ENCODE peak calls at places on chromosome 6, in seven cellular contexts. X is transverse colon, J is fibroblast of lung, L is heart left ventricle, O is tibial artery, U is left lung, Q is stomach. B is an unnamed sample. For H3K36me3, the result is how much of the 10 kb centered on the place peaks cover.

GRCh38 chr6:116371384-116372209 is 850 bp downstream of the DSE start:
- DNase-seq in X (peak), J (peak), L (peak), O (peak), U (peak), Q (peak), B (peak)

GRCh38 chr6:4115741-4116140 is 19.6 kb downstream of the ECI2 start:
- DNase-seq in X (no peak), J (no peak), L (no peak), O (no peak), U (no peak), Q (no peak), B (no peak)

GRCh38 chr6:80449756-80450155 is 343.3 kb downstream of the BCKDHB start:
- DNase-seq in X (no peak), J (no peak), L (no peak), O (no peak), U (no peak), Q (no peak), B (no peak)

GRCh38 chr6:7112741-7113313 is 5.1 kb downstream of the RREB1 start:
- DNase-seq in X (peak), J (no peak), L (peak), O (no peak), U (no peak), Q (peak), B (no peak)

GRCh38 chr6:17012421-17013225 is 89.2 kb upstream of the STMND1 start:
- DNase-seq in X (peak), J (peak), L (no peak), O (no peak), U (no peak), Q (no peak), B (no peak)

GRCh38 chr6:11921017-11921438 is 91.1 kb upstream of the HIVEP1 start:
- DNase-seq in X (peak), J (peak), L (no peak), O (peak), U (peak), Q (peak), B (no peak)

GRCh38 chr6:139732451-139732850 is 358.0 kb upstream of the CITED2 start:
- DNase-seq in X (peak), J (peak), L (no peak), O (peak), U (no peak), Q (no peak), B (no peak)

GRCh38 chr6:130693944-130694343 is 133.3 kb upstream of the SMLR1 start:
- DNase-seq in X (no peak), J (no peak), L (no peak), O (no peak), U (no peak), Q (no peak), B (no peak)

GRCh38 chr6:11236351-11236750 is 3.9 kb upstream of the NEDD9 start:
- DNase-seq in X (no peak), J (no peak), L (no peak), O (no peak), U (no peak), Q (no peak), B (no peak)

GRCh38 chr6:40509163-40509562 is 78.0 kb downstream of the LRFN2 start:
- DNase-seq in X (no peak), J (no peak), L (no peak), O (no peak), U (no peak), Q (no peak), B (no peak)

GRCh38 chr6:137912813-137913212 is 45.8 kb downstream of the TNFAIP3 start:
- DNase-seq in X (no peak), J (no peak), L (no peak), O (no peak), U (no peak), Q (no peak), B (no peak)

GRCh38 chr6:5257400-5257799 is 3.4 kb downstream of the LYRM4 start:
- DNase-seq in X (no peak), J (no peak), L (no peak), O (no peak), U (no peak), Q (no peak), B (no peak)

GRCh38 chr6:25880601-25881000 is 6.6 kb upstream of the SLC17A3 start:
- DNase-seq in X (no peak), J (no peak), L (no peak), O (no peak), U (no peak), Q (no peak), B (no peak)

GRCh38 chr6:13512900-13513299 is 25.5 kb upstream of the GFOD1 start:
- DNase-seq in X (no peak), J (no peak), L (no peak), O (no peak), U (no peak), Q (no peak), B (no peak)

GRCh38 chr6:145756170-145756662 is 20.9 kb upstream of the EPM2A start:
- DNase-seq in X (no peak), J (peak), L (no peak), O (peak), U (no peak), Q (no peak), B (no peak)

GRCh38 chr6:40950986-40951730 is 87.9 kb downstream of the UNC5CL start:
- DNase-seq in X (no peak), J (no peak), L (no peak), O (no peak), U (no peak), Q (no peak), B (no peak)

GRCh38 chr6:21985904-21986303 is 310.9 kb downstream of the PRL start:
- DNase-seq in X (no peak), J (no peak), L (no peak), O (no peak), U (no peak), Q (no peak), B (no peak)

GRCh38 chr6:81734081-81734480 is 18.4 kb downstream of the TENT5A start:
- DNase-seq in X (no peak), J (peak), L (no peak), O (no peak), U (no peak), Q (no peak), B (no peak)

GRCh38 chr6:90894285-90895144 is 307.6 kb upstream of the MAP3K7 start:
- DNase-seq in X (no peak), J (no peak), L (no peak), O (no peak), U (no peak), Q (no peak), B (no peak)

GRCh38 chr6:14917101-14917500 is 328.8 kb upstream of the JARID2 start:
- DNase-seq in X (no peak), J (peak), L (no peak), O (no peak), U (no peak), Q (no peak), B (no peak)

GRCh38 chr6:2465336-2465735 is 219.9 kb upstream of the GMDS start:
- DNase-seq in X (no peak), J (no peak), L (no peak), O (no peak), U (no peak), Q (no peak), B (no peak)

GRCh38 chr6:24918641-24919403 is 16.9 kb downstream of the RIPOR2 start:
- DNase-seq in X (no peak), J (no peak), L (peak), O (no peak), U (no peak), Q (no peak), B (no peak)

GRCh38 chr6:17334265-17334664 is 53.1 kb downstream of the RBM24 start:
- DNase-seq in X (no peak), J (peak), L (no peak), O (no peak), U (no peak), Q (no peak), B (no peak)

GRCh38 chr6:56851104-56851503 is 103.8 kb upstream of the BEND6 start:
- DNase-seq in X (no peak), J (peak), L (no peak), O (no peak), U (no peak), Q (no peak), B (no peak)

GRCh38 chr6:106746660-106747059 is 117.3 kb downstream of the QRSL1 start:
- DNase-seq in X (no peak), J (peak), L (no peak), O (no peak), U (no peak), Q (no peak), B (no peak)

GRCh38 chr6:42659806-42660205 is 62.6 kb downstream of the PRPH2 start:
- DNase-seq in X (no peak), J (no peak), L (no peak), O (no peak), U (no peak), Q (no peak), B (no peak)

GRCh38 chr6:42661540-42662153 is 60.8 kb downstream of the PRPH2 start:
- DNase-seq in X (peak), J (peak), L (peak), O (peak), U (peak), Q (peak), B (peak)

DNA sequence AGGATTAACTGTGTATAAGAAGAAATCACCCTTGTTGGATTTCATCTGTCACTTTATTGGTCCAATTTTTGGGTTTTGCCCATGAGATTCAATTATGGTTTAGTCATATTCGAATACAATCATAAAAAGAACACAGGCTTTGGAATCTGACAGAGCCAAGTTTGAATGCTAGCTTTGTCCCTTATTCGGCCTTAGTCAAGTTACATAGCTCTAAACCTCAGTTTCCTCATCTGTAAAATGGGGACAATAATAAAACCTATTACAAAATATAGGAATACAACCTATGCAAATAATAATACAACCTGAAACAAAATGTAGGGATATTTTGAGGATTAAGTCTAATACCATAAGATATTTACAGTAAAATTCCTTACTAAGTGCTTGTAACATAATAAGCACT is 57.7 kb downstream of the PRPH2 start:
- DNase-seq in X (no peak), J (no peak), L (no peak), O (no peak), U (no peak), Q (no peak), B (no peak)
- H3K36me3 ChIP-seq in X (half or more), J (under half), L (under half), O (half or more), U (under half), Q (half or more), B (under half)

GRCh38 chr6:34143884-34144580 is 1.9 kb downstream of the GRM4 start:
- DNase-seq in X (no peak), J (no peak), L (no peak), O (no peak), U (no peak), Q (no peak), B (no peak)

GRCh38 chr6:34142046-34142445 is 3.8 kb downstream of the GRM4 start:
- DNase-seq in X (no peak), J (no peak), L (no peak), O (no peak), U (no peak), Q (no peak), B (no peak)

GRCh38 chr6:34144581-34145160 is 1.2 kb downstream of the GRM4 start:
- DNase-seq in X (no peak), J (no peak), L (no peak), O (no peak), U (no peak), Q (no peak), B (no peak)

GRCh38 chr6:34142599-34142998 is 3.3 kb downstream of the GRM4 start:
- DNase-seq in X (no peak), J (no peak), L (no peak), O (no peak), U (no peak), Q (no peak), B (no peak)

DNA sequence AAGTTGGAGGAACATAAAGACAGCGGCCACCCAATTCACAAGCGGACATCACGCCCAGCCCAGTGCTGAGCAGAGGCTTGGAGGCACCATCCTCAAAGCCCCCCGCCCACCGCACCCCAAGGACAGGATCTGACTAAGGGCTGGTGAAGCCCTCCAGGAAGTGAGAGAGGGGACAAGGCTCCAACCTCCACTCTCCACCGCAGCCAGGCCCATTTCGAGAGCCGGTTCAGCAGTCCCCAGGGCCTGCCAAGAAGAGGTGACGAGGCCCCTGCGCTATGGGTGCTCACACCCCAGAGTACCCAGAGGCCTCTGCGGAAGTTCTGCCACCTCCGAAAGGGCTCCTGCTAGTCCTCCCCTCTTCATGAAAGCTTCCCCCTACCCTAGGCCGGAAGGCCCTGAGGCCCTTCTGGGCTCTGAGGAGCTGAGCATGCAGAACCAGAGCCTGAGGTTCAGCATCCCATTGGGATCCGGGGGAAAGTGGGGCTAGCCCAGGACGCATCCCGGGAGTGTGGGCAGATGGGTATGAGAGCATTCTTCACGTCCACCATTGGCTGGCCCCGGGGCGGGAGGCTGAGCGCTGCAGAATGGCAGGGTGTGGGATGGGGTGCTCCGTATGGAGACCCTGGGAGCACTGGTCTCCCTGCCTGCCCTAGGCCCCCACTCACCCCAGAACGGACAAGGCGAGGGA is 2.5 kb downstream of the GRM4 start:
- DNase-seq in X (no peak), J (no peak), L (no peak), O (no peak), U (no peak), Q (no peak), B (no peak)
- H3K4me3 ChIP-seq in X (peak), J (no peak), L (peak), O (no peak), U (no peak), Q (no peak), B (peak)

GRCh38 chr6:33708516-33709204 is 2.8 kb downstream of the UQCC2 start:
- DNase-seq in X (no peak), J (no peak), L (no peak), O (no peak), U (no peak), Q (no peak), B (no peak)

GRCh38 chr6:33705268-33705885 is 6.1 kb downstream of the UQCC2 start:
- DNase-seq in X (no peak), J (no peak), L (no peak), O (no peak), U (no peak), Q (no peak), B (no peak)

GRCh38 chr6:33704215-33704817 is 7.2 kb downstream of the UQCC2 start:
- DNase-seq in X (no peak), J (no peak), L (no peak), O (no peak), U (no peak), Q (no peak), B (no peak)

GRCh38 chr6:33707771-33708170 is 3.7 kb downstream of the UQCC2 start:
- DNase-seq in X (no peak), J (no peak), L (no peak), O (no peak), U (no peak), Q (no peak), B (no peak)

GRCh38 chr6:33706136-33706725 is 5.3 kb downstream of the UQCC2 start:
- DNase-seq in X (no peak), J (no peak), L (no peak), O (no peak), U (no peak), Q (no peak), B (no peak)
- H3K36me3 ChIP-seq in X (under half), J (under half), L (under half), O (under half), U (under half), Q (under half), B (under half)

GRCh38 chr6:131948692-131949614 is 2.2 kb downstream of the CCN2 start:
- DNase-seq in X (no peak), J (peak), L (peak), O (no peak), U (no peak), Q (no peak), B (no peak)

GRCh38 chr6:131950767-131951575 is at the start of gene CCN2:
- DNase-seq in X (peak), J (peak), L (peak), O (peak), U (peak), Q (peak), B (no peak)

GRCh38 chr6:131951576-131952230 is 531 bp upstream of the CCN2 start:
- DNase-seq in X (no peak), J (peak), L (no peak), O (no peak), U (no peak), Q (no peak), B (no peak)

GRCh38 chr6:131949615-131949908 is 1.6 kb downstream of the CCN2 start:
- DNase-seq in X (no peak), J (peak), L (no peak), O (no peak), U (no peak), Q (no peak), B (no peak)

GRCh38 chr6:131949909-131950766 is 1.0 kb downstream of the CCN2 start:
- DNase-seq in X (peak), J (peak), L (peak), O (peak), U (peak), Q (peak), B (peak)
- H3K4me3 ChIP-seq in X (peak), J (peak), L (peak), O (peak), U (peak), Q (peak), B (peak)

GRCh38 chr6:168340819-168341218 is 21.2 kb upstream of the DACT2 start:
- DNase-seq in X (no peak), J (no peak), L (no peak), O (no peak), U (no peak), Q (no peak), B (no peak)
- H3K36me3 ChIP-seq in X (under half), J (under half), L (under half), O (under half), U (under half), Q (under half), B (under half)

GRCh38 chr6:165663283-165663735 is 268 bp upstream of the PDE10A start:
- DNase-seq in X (no peak), J (peak), L (peak), O (no peak), U (no peak), Q (no peak), B (no peak)
- H3K4me3 ChIP-seq in X (peak), J (no peak), L (peak), O (peak), U (peak), Q (peak), B (peak)

GRCh38 chr6:47276377-47276776 is 33.3 kb downstream of the TNFRSF21 start:
- DNase-seq in X (no peak), J (peak), L (no peak), O (no peak), U (no peak), Q (no peak), B (no peak)

GRCh38 chr6:47275640-47276039 is 34.1 kb downstream of the TNFRSF21 start:
- DNase-seq in X (no peak), J (no peak), L (no peak), O (no peak), U (no peak), Q (no peak), B (no peak)

GRCh38 chr6:47278545-47278944 is 31.2 kb downstream of the TNFRSF21 start:
- DNase-seq in X (no peak), J (peak), L (no peak), O (no peak), U (no peak), Q (no peak), B (no peak)

DNA sequence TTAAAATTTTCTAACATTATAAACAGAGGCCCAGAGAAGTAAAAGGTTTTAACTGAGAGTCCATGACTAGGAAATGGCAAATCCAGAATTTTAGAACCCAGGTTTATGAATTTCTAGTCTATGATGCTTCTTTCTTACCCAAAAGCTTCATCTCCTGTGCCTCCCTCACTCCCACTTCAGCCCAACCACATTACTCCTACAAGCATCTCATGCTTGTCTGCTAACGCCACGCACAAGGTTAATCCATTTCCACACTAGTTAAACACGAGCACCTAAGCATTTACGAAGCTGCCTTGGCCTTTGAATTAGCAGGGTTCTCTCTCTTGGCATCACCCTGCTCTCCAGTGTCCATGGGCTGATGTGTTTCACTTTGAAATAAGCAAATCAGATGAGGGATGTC is 32.0 kb downstream of the TNFRSF21 start:
- DNase-seq in X (no peak), J (no peak), L (no peak), O (no peak), U (no peak), Q (no peak), B (no peak)
- H3K36me3 ChIP-seq in X (under half), J (under half), L (under half), O (under half), U (under half), Q (under half), B (under half)

GRCh38 chr6:35490821-35491557 is 5.9 kb downstream of the TEAD3 start:
- DNase-seq in X (no peak), J (no peak), L (no peak), O (no peak), U (no peak), Q (no peak), B (no peak)
- H3K4me3 ChIP-seq in X (peak), J (no peak), L (peak), O (peak), U (no peak), Q (peak), B (no peak)

GRCh38 chr6:89662659-89663223 is 24.2 kb upstream of the LYRM2 start:
- DNase-seq in X (peak), J (no peak), L (no peak), O (no peak), U (no peak), Q (no peak), B (no peak)
- H3K36me3 ChIP-seq in X (under half), J (under half), L (under half), O (under half), U (under half), Q (half or more), B (half or more)

DNA sequence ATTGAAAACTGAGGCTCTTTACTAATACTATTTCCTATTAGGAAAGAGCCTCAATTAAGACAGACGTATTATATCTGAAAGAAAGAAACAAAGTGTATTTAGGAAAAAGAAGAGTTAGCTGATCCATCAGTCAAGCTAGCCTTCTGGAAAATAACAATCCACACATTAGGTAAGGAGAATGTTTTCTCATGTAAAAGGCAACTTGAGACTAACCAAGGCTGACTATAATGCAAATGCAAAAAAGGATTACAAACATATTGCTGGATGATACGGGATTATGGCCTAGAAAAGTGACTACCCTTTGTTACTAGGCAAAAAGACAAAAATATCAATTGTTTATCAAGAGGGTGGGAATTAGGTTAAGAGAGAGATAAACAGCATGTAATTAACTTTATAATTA is 176.9 kb downstream of the RFPL4B start:
- DNase-seq in X (no peak), J (no peak), L (no peak), O (no peak), U (no peak), Q (no peak), B (no peak)
- H3K4me3 ChIP-seq in X (no peak), J (no peak), L (no peak), O (no peak), U (no peak), Q (no peak), B (no peak)